ENCODE peak calls at places on chromosomes 3 and 15, in four cellular contexts. K is ovary, R is tibial nerve, J is testis. Y is an unnamed sample.
A peak's percentile ranks its signal among the peaks of the same experiment; 100 is the strongest.

GRCh38 chr15:91652610-91653207 is 200.8 kb upstream of the SLCO3A1 start:
- DNase-seq in K (no peak), R (no peak), J (no peak), Y (no peak)

GRCh38 chr3:38102073-38102844 is 34.7 kb downstream of the ACAA1 start:
- DNase-seq in K (no peak), J (no peak), R (no peak), Y (no peak)

GRCh38 chr15:73240864-73241499 is 127.8 kb downstream of the HCN4 start:
- DNase-seq in R (peak; percentile 91), J (peak; percentile 86), K (peak; percentile 44), Y (peak; percentile 74)

GRCh38 chr15:79682285-79682684 is 214.5 kb downstream of the MTHFS start:
- DNase-seq in R (no peak), K (peak; percentile 8), J (peak; percentile 66), Y (no peak)

GRCh38 chr3:43905157-43905556 is 214.4 kb downstream of the ABHD5 start:
- DNase-seq in J (no peak), K (no peak), R (no peak), Y (no peak)

GRCh38 chr3:126685041-126685440 is 19.0 kb upstream of the CHCHD6 start:
- DNase-seq in R (no peak), K (no peak), J (no peak), Y (no peak)

GRCh38 chr3:171673951-171674350 is 136.3 kb downstream of the PLD1 start:
- DNase-seq in K (no peak), J (no peak), R (no peak), Y (no peak)

GRCh38 chr15:94314639-94315038 is 83.3 kb downstream of the MCTP2 start:
- DNase-seq in R (no peak), J (no peak), K (no peak), Y (no peak)

GRCh38 chr15:33395376-33395775 is 84.6 kb downstream of the RYR3 start:
- DNase-seq in J (no peak), K (no peak), R (no peak), Y (no peak)

GRCh38 chr3:194206375-194206774 is 70.4 kb downstream of the HES1 start:
- DNase-seq in R (no peak), J (peak; percentile 23), K (no peak), Y (no peak)

GRCh38 chr3:133377396-133377795 is 22.5 kb upstream of the BFSP2 start:
- DNase-seq in R (peak; percentile 17), J (peak; percentile 41), K (no peak), Y (no peak)

GRCh38 chr3:2247831-2248230 is 149.2 kb downstream of the CNTN4 start:
- DNase-seq in K (no peak), R (no peak), J (no peak), Y (no peak)

GRCh38 chr3:128845119-128845518 is 34.3 kb upstream of the ACAD9 start:
- DNase-seq in J (no peak), R (no peak), K (no peak), Y (no peak)

GRCh38 chr3:5809811-5810210 is 622.3 kb downstream of the EDEM1 start:
- DNase-seq in K (no peak), J (no peak), R (no peak), Y (no peak)

GRCh38 chr3:5811051-5811450 is 623.5 kb downstream of the EDEM1 start:
- DNase-seq in K (no peak), R (no peak), J (no peak), Y (no peak)

GRCh38 chr3:5800965-5801364 is 613.5 kb downstream of the EDEM1 start:
- DNase-seq in R (no peak), J (no peak), K (no peak), Y (no peak)

GRCh38 chr3:5806192-5806591 is 618.7 kb downstream of the EDEM1 start:
- DNase-seq in J (peak; percentile 31), K (no peak), R (no peak), Y (no peak)
- TF ChIP-seq CTCF in J (no peak), K (no peak), R (no peak), Y (no peak)

DNA sequence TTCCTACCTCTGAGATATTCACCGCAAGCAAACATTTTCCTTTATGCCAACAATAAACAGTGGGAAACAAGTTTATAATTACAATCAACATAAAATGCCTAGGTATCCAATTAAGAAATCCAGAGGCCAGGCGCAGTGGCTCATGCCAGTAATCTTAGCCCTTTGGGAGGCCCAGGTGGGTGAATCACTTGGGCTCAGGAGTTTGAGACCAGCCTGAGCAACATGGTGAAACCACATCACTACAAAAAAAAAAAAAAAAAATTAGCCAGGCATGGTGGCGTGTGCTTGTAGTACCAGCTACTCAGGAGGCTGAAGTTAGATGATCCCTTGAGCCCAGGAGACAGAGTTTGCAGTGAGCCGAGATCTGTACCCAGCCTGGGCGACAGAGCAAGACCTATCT is 17.3 kb downstream of the TBC1D2B start:
- DNase-seq in K (no peak), J (no peak), R (no peak), Y (no peak)
- H3K4me1 ChIP-seq in K (peaks cover 48% of the 10 kb centered on the region), J (peaks cover 75% of the 10 kb centered on the region), R (peaks cover 85% of the 10 kb centered on the region), Y (peaks cover 17% of the 10 kb centered on the region)

GRCh38 chr15:99506399-99506798 is 59.4 kb upstream of the MEF2A start:
- DNase-seq in J (no peak), K (no peak), R (no peak), Y (no peak)

GRCh38 chr15:99507732-99508571 is 57.8 kb upstream of the MEF2A start:
- DNase-seq in R (no peak), K (peak; percentile 58), J (peak; percentile 54), Y (peak; percentile 58)

GRCh38 chr15:99509686-99510461 is 55.9 kb upstream of the MEF2A start:
- DNase-seq in R (no peak), J (no peak), K (no peak), Y (no peak)

GRCh38 chr15:99507016-99507731 is 58.6 kb upstream of the MEF2A start:
- DNase-seq in J (peak; percentile 78), R (no peak), K (peak; percentile 76), Y (no peak)

GRCh38 chr15:99508807-99509311 is 56.9 kb upstream of the MEF2A start:
- DNase-seq in J (peak; percentile 66), K (no peak), R (no peak), Y (no peak)
- TF ChIP-seq POLR2A in J (no peak), K (no peak), R (no peak), Y (no peak)

GRCh38 chr3:58824285-58824684 is 157.7 kb upstream of the FAM3D start:
- DNase-seq in K (no peak), J (peak; percentile 76), R (peak; percentile 38), Y (peak; percentile 71)
- TF ChIP-seq CTCF in K (no peak), J (no peak), R (no peak), Y (peak; percentile 22)

GRCh38 chr15:63600646-63601025 is 3.4 kb downstream of the FBXL22 start:
- DNase-seq in R (peak; percentile 59), K (peak; percentile 85), J (peak; percentile 92), Y (peak; percentile 86)
- H3K4me1 ChIP-seq in R (peaks cover 16% of the 10 kb centered on the region), K (peaks cover 25% of the 10 kb centered on the region), J (peaks cover 38% of the 10 kb centered on the region), Y (peaks cover 3% of the 10 kb centered on the region)

GRCh38 chr3:56990295-56991015 is 70.0 kb upstream of the SPATA12 start:
- DNase-seq in J (no peak), K (no peak), R (no peak), Y (no peak)

GRCh38 chr3:56987238-56987932 is 73.1 kb upstream of the SPATA12 start:
- DNase-seq in R (no peak), K (no peak), J (no peak), Y (no peak)

GRCh38 chr3:56988458-56988857 is 72.0 kb upstream of the SPATA12 start:
- DNase-seq in J (no peak), K (no peak), R (no peak), Y (no peak)

GRCh38 chr3:56989434-56990294 is 70.8 kb upstream of the SPATA12 start:
- DNase-seq in R (no peak), J (no peak), K (peak; percentile 71), Y (peak; percentile 54)

DNA sequence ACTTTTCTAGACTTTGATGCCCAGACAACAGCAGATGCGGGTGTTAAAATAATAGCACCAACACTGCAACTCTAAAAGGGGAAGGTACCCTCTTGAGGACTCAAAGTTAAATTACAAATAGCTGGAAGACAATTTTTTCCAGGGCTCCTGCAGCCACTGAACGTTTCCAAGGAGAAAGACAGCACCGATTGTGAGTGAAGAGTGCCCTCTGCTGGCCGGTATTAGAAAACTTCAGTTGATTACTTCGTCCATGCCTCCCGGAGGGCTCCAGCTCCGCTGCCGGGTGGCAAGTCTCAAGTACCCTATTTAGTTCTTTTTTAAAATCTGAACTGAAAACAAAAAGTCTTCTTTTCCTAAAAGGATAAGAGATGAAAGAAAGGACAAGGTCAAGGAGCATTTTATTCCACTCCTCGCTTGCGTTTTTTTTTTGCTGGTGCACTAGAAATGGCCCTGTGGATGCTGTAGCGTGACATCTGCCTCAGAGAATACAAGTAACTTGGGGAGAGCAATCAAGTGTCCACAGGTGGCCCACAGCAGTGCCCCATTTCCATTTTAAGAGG is 71.5 kb upstream of the SPATA12 start:
- DNase-seq in J (peak; percentile 90), K (peak; percentile 84), R (peak; percentile 84), Y (peak; percentile 69)
- TF ChIP-seq POLR2A in J (no peak), K (no peak), R (no peak), Y (no peak)

GRCh38 chr3:72444642-72445223 is 403.5 kb downstream of the SHQ1 start:
- DNase-seq in K (no peak), R (no peak), J (no peak), Y (no peak)

GRCh38 chr3:72446406-72447058 is 401.7 kb downstream of the SHQ1 start:
- DNase-seq in R (peak; percentile 39), K (no peak), J (no peak), Y (peak; percentile 20)

GRCh38 chr3:72448375-72448823 is 399.8 kb downstream of the SHQ1 start:
- DNase-seq in R (no peak), K (no peak), J (peak; percentile 62), Y (peak; percentile 52)

GRCh38 chr3:72447059-72447946 is 400.9 kb downstream of the SHQ1 start:
- DNase-seq in J (peak; percentile 94), R (peak; percentile 84), K (peak; percentile 92), Y (peak; percentile 91)

DNA sequence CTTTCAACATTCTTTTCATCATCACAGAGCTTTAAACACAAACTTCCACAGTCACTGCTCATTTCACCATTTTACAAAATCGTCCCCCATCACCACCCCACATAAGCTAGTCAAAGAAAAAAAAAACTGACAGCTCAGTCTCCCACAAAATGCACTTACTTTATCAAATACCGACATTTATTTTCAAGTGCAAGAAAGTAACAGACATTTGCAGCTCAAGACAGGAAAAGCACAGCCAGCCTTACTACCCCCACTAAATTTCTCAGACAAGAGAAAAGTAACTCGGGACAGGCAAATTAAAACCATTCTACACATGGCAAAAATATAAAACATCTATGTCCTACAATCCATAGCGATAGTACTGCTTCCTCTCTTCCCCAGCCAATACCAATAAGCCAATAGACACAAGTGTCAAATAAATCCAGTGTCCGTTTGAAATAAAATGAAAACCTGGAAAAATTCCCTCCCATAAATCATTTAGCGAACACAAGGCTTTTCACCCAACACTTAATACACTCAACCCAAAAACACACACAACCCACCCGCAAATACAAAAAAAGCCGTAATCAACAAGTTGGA is 402.3 kb downstream of the SHQ1 start:
- DNase-seq in K (no peak), J (no peak), R (no peak), Y (no peak)
- TF ChIP-seq CTCF in K (no peak), J (no peak), R (no peak), Y (no peak)

Y was measured in Peyer's patch.